ENCODE peak calls at places on chromosomes 12 and 14, in four cellular contexts. F is gastrocnemius medialis, Z is left lung, W is A549. Y is an unnamed sample.
A peak's percentile ranks its signal among the peaks of the same experiment; 100 is the strongest.

GRCh38 chr12:65740506-65740872 is 83.8 kb upstream of the HMGA2 start:
- DNase-seq in W (no peak), F (no peak), Z (no peak), Y (no peak)

GRCh38 chr14:74683406-74683805 is 29.5 kb downstream of the AREL1 start:
- DNase-seq in F (no peak), W (no peak), Z (no peak), Y (no peak)

GRCh38 chr12:95723693-95724384 is 66.7 kb downstream of the NTN4 start:
- DNase-seq in Z (no peak), F (no peak), W (no peak), Y (no peak)

GRCh38 chr12:26195250-26195640 is at the start of gene SSPN:
- DNase-seq in F (peak; percentile 68), Z (peak; percentile 44), W (no peak), Y (peak; percentile 74)

GRCh38 chr12:46647034-46647433 is 178.8 kb downstream of the SLC38A4 start:
- DNase-seq in W (no peak), F (no peak), Z (no peak), Y (no peak)

GRCh38 chr12:118332511-118332910 is 40.2 kb downstream of the TAOK3 start:
- DNase-seq in Z (no peak), W (no peak), F (no peak), Y (no peak)

GRCh38 chr12:2233034-2233433 is 180.2 kb downstream of the CACNA1C start:
- DNase-seq in F (no peak), Z (no peak), W (no peak), Y (no peak)

GRCh38 chr12:50087995-50088394 is 2.9 kb downstream of the SMARCD1 start:
- DNase-seq in W (no peak), Z (no peak), F (no peak), Y (no peak)

DNA sequence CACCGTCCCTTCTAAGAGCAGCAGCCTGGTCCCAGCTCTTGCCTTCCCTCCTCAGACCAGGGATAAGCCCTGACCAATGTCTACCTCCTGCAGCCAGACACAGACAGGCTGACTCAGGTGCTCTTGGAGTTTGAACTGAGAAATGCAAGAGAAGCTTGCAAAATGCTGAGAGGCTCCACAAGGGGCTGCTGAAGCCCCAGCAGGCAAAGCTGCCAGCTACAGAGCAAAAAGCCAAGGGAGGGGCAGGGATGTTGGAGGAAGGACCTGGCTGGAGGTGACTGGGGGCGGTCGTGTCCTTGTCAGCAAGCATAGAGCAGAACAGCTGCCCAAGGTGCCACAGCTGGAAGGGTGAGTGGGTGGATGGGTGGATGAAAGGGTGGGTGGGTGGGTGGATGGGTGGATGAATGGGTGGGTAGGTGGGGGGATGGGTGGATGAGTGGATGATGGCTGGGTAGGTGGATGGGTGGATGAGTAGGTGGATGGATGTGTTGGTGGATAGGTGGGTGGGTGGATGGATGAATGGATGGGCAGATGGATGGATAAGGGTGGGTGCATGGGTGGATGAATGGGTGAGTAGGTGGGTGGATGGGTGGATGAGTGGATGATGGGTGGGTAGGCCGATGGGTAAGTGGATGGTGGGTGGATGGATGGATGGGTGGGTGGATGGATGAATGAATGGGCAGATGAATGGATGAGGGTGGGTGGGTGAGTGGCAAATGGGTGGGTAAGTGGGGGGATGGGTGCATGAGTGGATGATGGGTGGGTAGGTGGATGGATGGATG is 4.0 kb upstream of the INF2 start:
- DNase-seq in W (no peak), F (no peak), Z (no peak), Y (no peak)
- H3K4me1 ChIP-seq in W (peaks cover 66% of the 10 kb centered on the region), F (peaks cover 44% of the 10 kb centered on the region), Z (peaks cover 61% of the 10 kb centered on the region), Y (peaks cover 43% of the 10 kb centered on the region)

DNA sequence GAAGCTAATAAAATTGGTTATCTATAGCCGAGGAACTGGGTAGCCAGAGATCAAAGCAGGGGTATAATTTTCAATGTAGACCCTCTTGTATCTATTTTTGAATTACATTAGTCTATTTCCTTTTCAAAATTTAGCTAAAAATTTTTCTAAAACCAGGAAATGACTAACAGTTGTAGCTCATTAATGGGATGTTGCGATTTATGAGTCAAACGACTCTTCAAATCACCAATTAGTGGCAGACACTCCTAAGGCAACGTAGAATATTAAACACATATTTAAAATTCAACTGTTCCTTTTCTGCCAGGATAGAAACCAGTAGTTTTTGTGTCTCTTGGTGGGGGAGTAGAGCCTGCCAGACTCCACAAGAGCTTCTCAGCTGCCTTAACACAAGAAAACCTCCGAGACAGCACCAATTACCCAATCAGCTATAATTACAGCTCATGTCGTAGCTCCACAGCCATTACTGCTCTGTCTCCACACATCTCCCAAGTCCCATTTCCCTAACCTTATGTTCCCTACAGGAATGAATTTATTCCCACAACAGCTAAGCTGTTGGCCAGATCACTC is 26.9 kb downstream of the GCN1 start:
- DNase-seq in F (no peak), W (no peak), Z (no peak), Y (no peak)
- H3K9me3 ChIP-seq in F (no peaks in the 10 kb centered on the region), W (no peaks in the 10 kb centered on the region), Z (no peaks in the 10 kb centered on the region), Y (no peaks in the 10 kb centered on the region)

GRCh38 chr12:120235369-120236123 is 30.0 kb downstream of the PXN start:
- DNase-seq in F (no peak), W (peak; percentile 59), Z (no peak), Y (no peak)
- H3K4me1 ChIP-seq in F (peaks cover 100% of the 10 kb centered on the region), W (peaks cover 97% of the 10 kb centered on the region), Z (peaks cover 100% of the 10 kb centered on the region), Y (peaks cover 98% of the 10 kb centered on the region)

GRCh38 chr12:73529954-73530353 is 1007.7 kb upstream of the ATXN7L3B start:
- DNase-seq in F (no peak), W (no peak), Z (no peak), Y (no peak)
- H3K9me3 ChIP-seq in F (no peaks in the 10 kb centered on the region), W (no peaks in the 10 kb centered on the region), Z (peaks cover 13% of the 10 kb centered on the region), Y (no peaks in the 10 kb centered on the region)

GRCh38 chr14:69132513-69133181 is 20.3 kb downstream of the DCAF5 start:
- DNase-seq in W (no peak), F (no peak), Z (no peak), Y (no peak)
- H3K4me1 ChIP-seq in W (peaks cover 34% of the 10 kb centered on the region), F (peaks cover 76% of the 10 kb centered on the region), Z (peaks cover 64% of the 10 kb centered on the region), Y (peaks cover 66% of the 10 kb centered on the region)

GRCh38 chr12:132926417-132926833 is 29.7 kb downstream of the ZNF605 start:
- DNase-seq in W (no peak), F (no peak), Z (no peak), Y (no peak)
- H3K9me3 ChIP-seq in W (peaks cover 98% of the 10 kb centered on the region), F (peaks cover 71% of the 10 kb centered on the region), Z (peaks cover 100% of the 10 kb centered on the region), Y (peaks cover 99% of the 10 kb centered on the region)

GRCh38 chr14:76918751-76919421 is 92.7 kb downstream of the LRRC74A start:
- DNase-seq in W (peak; percentile 95), F (peak; percentile 99), Z (peak; percentile 94), Y (peak; percentile 99)

GRCh38 chr14:76922092-76922491 is 95.9 kb downstream of the LRRC74A start:
- DNase-seq in W (no peak), Z (no peak), F (no peak), Y (no peak)

GRCh38 chr14:76919811-76920571 is 93.8 kb downstream of the LRRC74A start:
- DNase-seq in Z (peak; percentile 43), F (peak; percentile 47), W (no peak), Y (peak; percentile 44)

GRCh38 chr14:76919431-76919810 is 93.2 kb downstream of the LRRC74A start:
- DNase-seq in Z (no peak), F (no peak), W (no peak), Y (no peak)

DNA sequence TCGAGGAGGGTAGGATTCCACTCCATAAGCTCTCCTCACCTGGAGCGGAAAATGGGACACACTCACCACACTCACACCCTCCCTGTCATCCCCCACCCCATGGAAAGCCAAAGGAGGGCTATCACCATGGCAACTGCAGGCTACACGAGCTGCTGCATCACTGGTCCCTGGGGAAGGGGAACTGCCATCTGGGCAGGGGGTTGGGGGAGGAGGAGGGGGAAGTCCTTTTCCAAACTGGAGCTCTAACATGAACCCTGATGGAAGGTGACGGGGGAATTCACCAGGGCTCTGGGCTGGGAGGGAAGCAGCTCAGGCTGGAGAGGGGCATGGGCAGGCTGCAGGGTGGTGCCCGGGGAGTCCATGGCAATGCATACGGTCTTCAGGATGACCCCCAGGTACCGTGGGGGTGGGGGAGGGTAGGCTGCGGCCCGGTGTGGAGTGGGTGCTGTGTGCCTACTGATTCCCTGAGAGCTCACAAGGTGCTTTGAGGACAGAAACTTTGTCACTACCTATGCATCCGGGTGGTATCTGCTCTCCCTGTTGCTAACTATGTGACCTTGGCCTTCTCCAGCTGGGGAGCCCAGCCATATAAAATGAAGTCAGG is 94.5 kb downstream of the LRRC74A start:
- DNase-seq in F (no peak), W (no peak), Z (no peak), Y (no peak)
- H3K4me1 ChIP-seq in F (peaks cover 47% of the 10 kb centered on the region), W (peaks cover 81% of the 10 kb centered on the region), Z (peaks cover 58% of the 10 kb centered on the region), Y (peaks cover 55% of the 10 kb centered on the region)

DNA sequence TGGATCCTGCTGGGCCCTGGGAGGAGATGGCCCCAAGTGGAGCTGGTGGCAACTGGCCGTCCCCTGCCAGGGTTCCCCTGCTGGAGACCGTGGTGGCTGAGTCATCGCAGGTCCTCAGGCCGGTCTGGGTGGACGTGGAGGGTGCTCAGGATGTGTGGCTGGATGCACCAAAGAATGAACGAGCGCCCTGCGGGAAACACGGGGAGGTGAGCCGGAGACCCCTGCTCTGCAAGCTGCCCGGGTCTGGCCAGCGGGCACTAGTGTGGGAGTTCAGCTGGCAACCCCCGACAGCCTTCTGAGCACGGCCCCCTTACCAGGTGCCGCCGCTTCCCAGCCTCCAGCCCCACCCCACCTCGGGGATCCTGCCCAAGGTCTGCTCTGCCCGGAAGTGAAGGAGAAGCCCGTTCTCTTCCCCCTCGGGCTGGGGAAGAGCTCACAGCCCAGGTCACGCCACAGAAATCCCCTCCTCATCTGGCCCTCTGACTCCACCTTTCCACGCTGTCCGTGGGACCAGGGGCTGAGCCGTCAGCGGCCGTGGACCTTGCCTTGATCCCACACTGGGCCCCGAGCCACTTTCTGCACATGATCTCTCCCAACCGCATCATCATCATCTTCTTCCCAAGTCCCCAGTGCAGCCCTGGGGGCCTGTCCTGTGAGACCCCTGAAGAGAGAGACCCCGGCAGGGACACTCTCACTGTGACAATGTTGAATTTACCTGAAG is 165.5 kb downstream of the KIF26A start:
- DNase-seq in W (no peak), Z (no peak), F (no peak), Y (no peak)
- H3K9me3 ChIP-seq in W (no peaks in the 10 kb centered on the region), Z (no peaks in the 10 kb centered on the region), F (no peaks in the 10 kb centered on the region), Y (no peaks in the 10 kb centered on the region)

Y was measured in psoas muscle.